ENCODE peak calls at places on chromosomes 7 and 10, in ten cellular contexts. I is colonic mucosa, D is endothelial cell of umbilical vein, S is heart left ventricle, E is tibial nerve, W is IMR-90, C is sigmoid colon, K is fibroblast of lung, R is HCT116, A is upper lobe of right lung. Y is an unnamed sample. For H3K4me1, the result is how much of the 10 kb centered on the place peaks cover.

GRCh38 chr10:93542358-93542791 is 24.1 kb upstream of the FFAR4 start:
- DNase-seq in I (peak), D (peak), S (peak), E (no peak), W (peak), C (no peak), K (peak), R (no peak), A (no peak), Y (no peak)

GRCh38 chr7:25389489-25390106 is 161.3 kb upstream of the NPVF start:
- DNase-seq in I (peak), D (peak), S (no peak), E (no peak), W (peak), C (no peak), K (peak), R (peak), A (no peak), Y (no peak)

GRCh38 chr7:108067844-108068243 is 62.3 kb downstream of the LAMB4 start:
- DNase-seq in I (no peak), D (no peak), S (no peak), E (no peak), W (no peak), C (no peak), K (no peak), R (no peak), A (no peak), Y (no peak)

GRCh38 chr7:54339074-54339473 is 203.1 kb upstream of the VSTM2A start:
- DNase-seq in I (no peak), D (no peak), S (peak), E (no peak), W (no peak), C (no peak), K (no peak), R (no peak), A (no peak), Y (no peak)

GRCh38 chr7:100003711-100004661 is 11.4 kb upstream of the ZKSCAN1 start:
- DNase-seq in I (peak), D (peak), S (no peak), E (no peak), W (no peak), C (peak), K (no peak), R (no peak), A (peak), Y (no peak)

GRCh38 chr10:3740157-3740871 is 44.7 kb downstream of the KLF6 start:
- DNase-seq in I (no peak), D (peak), S (no peak), E (no peak), W (peak), C (no peak), K (peak), R (peak), A (no peak), Y (peak)

GRCh38 chr7:2803342-2803692 is 40.8 kb downstream of the GNA12 start:
- DNase-seq in I (no peak), D (no peak), S (no peak), E (no peak), W (no peak), C (no peak), K (no peak), R (no peak), A (no peak), Y (no peak)

GRCh38 chr7:5177060-5177459 is 13.0 kb upstream of the WIPI2 start:
- DNase-seq in I (peak), D (peak), S (peak), E (no peak), W (peak), C (peak), K (peak), R (no peak), A (peak), Y (no peak)

GRCh38 chr7:107387077-107387476 is 82.8 kb upstream of the GPR22 start:
- DNase-seq in I (no peak), D (peak), S (peak), E (no peak), W (peak), C (no peak), K (peak), R (no peak), A (no peak), Y (no peak)

GRCh38 chr10:12221323-12222298 is 25.6 kb downstream of the CDC123 start:
- DNase-seq in I (no peak), D (no peak), S (no peak), E (no peak), W (peak), C (no peak), K (peak), R (peak), A (no peak), Y (peak)

GRCh38 chr7:80584778-80585177 is 53.7 kb upstream of the CD36 start:
- DNase-seq in I (no peak), D (no peak), S (no peak), E (no peak), W (peak), C (no peak), K (peak), R (no peak), A (no peak), Y (peak)

GRCh38 chr7:1341361-1341675 is 108.6 kb downstream of the UNCX start:
- DNase-seq in I (no peak), D (no peak), S (no peak), E (no peak), W (no peak), C (no peak), K (no peak), R (no peak), A (no peak), Y (no peak)

GRCh38 chr7:37920619-37921339 is at the start of gene EPDR1:
- DNase-seq in I (peak), D (no peak), S (peak), E (peak), W (no peak), C (peak), K (peak), R (peak), A (peak), Y (no peak)
- TF ChIP-seq CTCF in I (no peak), D (no peak), S (no peak), E (peak), W (no peak), C (no peak), K (no peak), R (no peak), A (peak), Y (no peak)

DNA sequence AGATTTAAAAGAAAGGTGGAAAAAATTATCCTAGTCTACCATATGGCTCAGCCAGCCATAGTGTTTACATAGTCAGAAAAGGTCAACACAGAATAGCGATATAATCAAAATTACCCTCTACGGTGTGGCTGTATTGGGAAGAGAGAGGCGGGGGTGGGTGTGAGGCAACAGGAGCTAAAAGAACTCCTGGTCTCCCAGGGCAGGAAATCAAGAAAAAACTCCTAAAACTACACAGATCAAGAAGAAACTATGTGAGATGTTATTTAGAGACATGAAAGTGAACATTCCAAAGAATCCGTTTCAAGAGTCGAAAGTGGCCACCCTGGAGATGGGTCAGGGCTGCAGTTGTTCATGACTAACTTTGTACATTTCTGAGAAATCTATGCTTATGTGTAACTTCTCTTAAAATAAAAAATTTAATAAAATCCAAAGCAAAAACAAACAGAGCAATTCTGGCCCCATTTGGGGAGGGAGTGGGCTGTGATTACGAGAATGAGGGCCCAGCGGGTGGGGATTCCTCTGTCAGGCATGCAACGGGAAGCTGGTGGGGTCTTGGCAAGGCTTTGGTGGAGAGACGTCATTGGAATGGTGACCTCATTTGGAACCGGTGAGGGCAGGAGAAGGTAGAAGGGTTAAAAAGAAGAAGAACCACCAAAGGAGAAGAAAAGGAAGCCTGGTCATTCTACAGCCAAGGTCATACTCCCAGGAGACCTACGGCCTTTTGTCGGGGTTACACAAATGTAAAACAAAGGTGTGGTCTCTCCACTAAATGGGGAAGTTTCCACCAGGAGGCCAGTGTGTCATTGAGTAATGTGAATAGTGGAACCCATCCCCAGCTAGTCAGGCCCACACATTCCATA is 71.2 kb upstream of the DUSP5 start:
- DNase-seq in I (no peak), D (no peak), S (no peak), E (no peak), W (peak), C (no peak), K (peak), R (no peak), A (peak), Y (no peak)
- H3K4me1 ChIP-seq in I (under half), D (under half), S (under half), E (under half), W (under half), C (under half), K (under half), R (under half), A (under half), Y (under half)

DNA sequence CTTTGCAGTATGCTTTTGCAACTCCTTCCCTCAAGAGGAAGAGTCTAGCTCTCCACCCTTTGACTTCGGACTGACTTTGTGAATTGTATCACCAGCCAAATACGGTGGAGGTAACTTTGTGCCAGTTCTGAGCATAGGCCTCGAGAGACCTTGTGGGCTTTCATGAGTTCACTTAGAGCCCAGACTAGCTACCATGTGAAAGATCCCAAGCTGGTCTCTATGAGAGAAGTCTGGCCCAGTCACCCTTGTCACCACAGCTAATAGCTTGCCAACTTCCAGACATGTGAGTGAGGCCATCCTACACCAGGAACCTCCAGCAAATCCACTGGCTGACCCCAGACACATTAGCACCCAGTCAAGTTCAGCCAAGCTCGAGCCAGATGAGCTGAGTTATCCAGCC is 72.2 kb upstream of the EXOC4 start:
- DNase-seq in I (no peak), D (no peak), S (no peak), E (no peak), W (no peak), C (no peak), K (no peak), R (no peak), A (no peak), Y (no peak)
- H3K27ac ChIP-seq in I (no peak), D (no peak), S (no peak), E (no peak), W (no peak), C (no peak), K (no peak), R (no peak), A (no peak), Y (no peak)

GRCh38 chr10:21467633-21468032 is 57.8 kb downstream of the SKIDA1 start:
- DNase-seq in I (no peak), D (no peak), S (no peak), E (no peak), W (no peak), C (no peak), K (no peak), R (no peak), A (no peak), Y (no peak)
- TF ChIP-seq CTCF in I (no peak), D (no peak), S (no peak), E (no peak), W (no peak), C (no peak), K (no peak), R (no peak), A (no peak), Y (no peak)

DNA sequence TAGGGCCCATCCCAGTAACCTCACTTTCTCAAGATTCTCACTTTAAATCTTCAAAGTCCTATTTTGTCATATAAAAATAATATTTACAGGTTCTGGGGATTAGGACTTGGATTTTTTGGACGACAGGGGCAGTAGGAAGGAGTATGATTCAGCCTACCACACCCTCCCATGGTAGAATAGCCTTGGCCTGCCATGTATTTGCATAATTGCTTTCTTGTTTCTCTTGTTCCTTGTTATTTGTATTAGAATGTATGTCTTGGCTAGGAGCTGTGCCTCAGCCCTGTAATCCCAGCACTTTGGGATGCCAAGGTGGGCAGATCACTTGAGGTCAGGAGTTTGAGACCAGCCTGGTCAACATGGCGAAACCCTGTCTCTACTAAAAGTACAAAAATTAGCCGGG is 92.5 kb downstream of the ELAPOR2 start:
- DNase-seq in I (no peak), D (no peak), S (no peak), E (no peak), W (no peak), C (no peak), K (no peak), R (no peak), A (no peak), Y (no peak)
- H3K4me1 ChIP-seq in I (under half), D (under half), S (under half), E (under half), W (under half), C (under half), K (under half), R (under half), A (under half), Y (under half)

GRCh38 chr10:1049425-1049958 is 573 bp upstream of the IDI1 start:
- DNase-seq in I (no peak), D (no peak), S (no peak), E (no peak), W (no peak), C (no peak), K (peak), R (no peak), A (no peak), Y (no peak)
- H3K27ac ChIP-seq in I (peak), D (peak), S (peak), E (peak), W (peak), C (peak), K (peak), R (peak), A (peak), Y (peak)

DNA sequence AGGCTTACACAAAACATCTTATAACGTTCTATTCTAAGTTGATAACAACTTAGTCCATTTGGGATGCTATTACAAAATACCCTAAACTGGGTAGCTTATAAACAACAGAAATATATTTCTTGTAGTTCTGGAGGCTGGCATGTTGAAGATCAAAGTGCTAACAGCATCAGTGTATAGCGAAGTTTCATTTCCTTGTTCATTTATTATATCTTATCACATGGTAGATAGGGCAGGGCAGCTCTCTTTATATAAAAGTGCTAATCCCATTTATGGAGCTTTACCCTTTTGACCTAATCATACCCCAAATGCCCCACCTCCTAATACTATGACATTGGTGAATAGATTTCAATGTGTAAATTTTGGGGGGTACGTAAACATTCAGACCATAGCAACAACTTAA is 6.3 kb downstream of the CASP7 start:
- DNase-seq in I (no peak), D (no peak), S (no peak), E (no peak), W (no peak), C (no peak), K (no peak), R (no peak), A (no peak), Y (no peak)
- TF ChIP-seq CTCF in I (no peak), D (no peak), S (no peak), E (no peak), W (no peak), C (no peak), K (no peak), R (no peak), A (no peak), Y (no peak)